ENCODE peak calls at places on chromosome 5, in ten cellular contexts. H is AG09309; Q is astrocyte; T is PC-3; N is heart left ventricle; Y is choroid plexus epithelial cell; U is Peyer's patch; S is HepG2; L is astrocyte of the cerebellum; I is CD8-positive, alpha-beta T cell. V is an unnamed sample.

GRCh38 chr5:74424162-74424868 is 216.2 kb downstream of the ENC1 start:
- DNase-seq in S (peak), N (no peak), U (no peak), H (peak), Q (peak), T (peak), Y (peak), I (no peak), L (no peak), V (no peak)

GRCh38 chr5:39755986-39756385 is 331.2 kb upstream of the DAB2 start:
- DNase-seq in S (no peak), T (peak), N (no peak), U (no peak), L (peak), Y (peak), Q (peak), I (no peak), H (peak), V (peak)

GRCh38 chr5:62178258-62178657 is 127.7 kb upstream of the KIF2A start:
- DNase-seq in Q (no peak), H (no peak), S (no peak), U (no peak), Y (no peak), L (no peak), I (no peak), T (no peak), N (no peak), V (no peak)

GRCh38 chr5:75648712-75649111 is 37.5 kb downstream of the ANKDD1B start:
- DNase-seq in I (no peak), N (no peak), T (no peak), U (no peak), H (no peak), S (peak), Q (no peak), Y (no peak), L (no peak), V (no peak)

GRCh38 chr5:55030220-55030619 is 6.2 kb downstream of the GZMK start:
- DNase-seq in L (no peak), U (no peak), Q (no peak), T (no peak), S (no peak), Y (peak), H (no peak), I (no peak), N (no peak), V (no peak)

GRCh38 chr5:179301376-179301775 is 43.9 kb downstream of the ADAMTS2 start:
- DNase-seq in L (no peak), I (no peak), H (no peak), U (no peak), T (no peak), Q (no peak), N (no peak), S (no peak), Y (no peak), V (no peak)

GRCh38 chr5:759781-760362 is 24.7 kb downstream of the ZDHHC11B start:
- DNase-seq in T (no peak), H (no peak), Y (no peak), S (no peak), L (no peak), N (peak), Q (no peak), I (no peak), U (peak), V (no peak)

GRCh38 chr5:36422957-36423356 is 121.3 kb upstream of the RANBP3L start:
- DNase-seq in S (no peak), N (no peak), Y (peak), T (peak), H (no peak), I (no peak), U (no peak), L (peak), Q (peak), V (no peak)

GRCh38 chr5:136066705-136067271 is 38.0 kb downstream of the TGFBI start:
- DNase-seq in T (no peak), S (peak), L (no peak), Y (peak), I (no peak), H (peak), U (no peak), N (peak), Q (peak), V (peak)

GRCh38 chr5:170266570-170267379 is 30.8 kb downstream of the LCP2 start:
- DNase-seq in U (peak), L (no peak), Y (no peak), Q (no peak), S (no peak), I (no peak), T (no peak), H (no peak), N (no peak), V (no peak)

GRCh38 chr5:135641329-135642178 is 62.8 kb upstream of the CXCL14 start:
- DNase-seq in U (no peak), N (no peak), S (no peak), I (no peak), Y (no peak), H (no peak), T (no peak), Q (no peak), L (no peak), V (no peak)

GRCh38 chr5:74378464-74378863 is 262.1 kb downstream of the ENC1 start:
- DNase-seq in S (no peak), I (no peak), T (no peak), Y (no peak), H (peak), L (no peak), N (no peak), Q (peak), U (no peak), V (peak)

GRCh38 chr5:116600876-116601275 is 26.3 kb upstream of the SEMA6A start:
- DNase-seq in H (no peak), I (no peak), L (peak), Y (peak), S (no peak), Q (peak), N (no peak), T (no peak), U (no peak), V (peak)

GRCh38 chr5:52661903-52662302 is 125.8 kb upstream of the ITGA1 start:
- DNase-seq in T (no peak), I (no peak), L (no peak), N (no peak), Y (peak), Q (no peak), S (no peak), U (no peak), H (no peak), V (peak)

GRCh38 chr5:143536364-143536763 is 132.9 kb upstream of the NR3C1 start:
- DNase-seq in S (peak), N (peak), U (no peak), H (peak), Y (peak), T (peak), I (no peak), Q (peak), L (peak), V (peak)

GRCh38 chr5:1642621-1643061 is 118.9 kb upstream of the LPCAT1 start:
- DNase-seq in L (no peak), I (no peak), U (no peak), H (no peak), T (no peak), S (no peak), N (no peak), Y (no peak), Q (no peak), V (no peak)

GRCh38 chr5:165201364-165202143 is 1696.1 kb downstream of the MAT2B start:
- DNase-seq in T (peak), L (peak), N (no peak), Q (peak), I (no peak), H (no peak), S (no peak), U (no peak), Y (peak), V (peak)

GRCh38 chr5:96626956-96627355 is 35.2 kb upstream of the CAST start:
- DNase-seq in I (no peak), S (peak), U (no peak), L (peak), H (peak), Y (peak), T (peak), N (no peak), Q (peak), V (peak)

GRCh38 chr5:173474881-173475287 is 141.6 kb downstream of the BOD1 start:
- DNase-seq in S (no peak), Q (peak), I (no peak), L (no peak), U (no peak), H (peak), T (peak), N (no peak), Y (peak), V (peak)

GRCh38 chr5:52786937-52787599 is 648 bp upstream of the ITGA1 start:
- DNase-seq in Q (no peak), I (peak), L (no peak), T (no peak), H (no peak), Y (peak), S (peak), N (peak), U (peak), V (peak)

GRCh38 chr5:112604741-112605390 is 132.8 kb upstream of the APC start:
- DNase-seq in H (no peak), Q (no peak), N (no peak), Y (peak), T (peak), S (peak), L (no peak), U (peak), I (no peak), V (no peak)

GRCh38 chr5:38483788-38484398 is 72.6 kb downstream of the LIFR start:
- DNase-seq in N (no peak), U (no peak), L (no peak), H (no peak), S (no peak), T (no peak), I (no peak), Q (no peak), Y (no peak), V (no peak)

GRCh38 chr5:84642795-84643194 is 258.1 kb upstream of the EDIL3 start:
- DNase-seq in S (no peak), I (no peak), L (peak), U (no peak), Y (peak), T (peak), Q (peak), H (no peak), N (no peak), V (peak)

GRCh38 chr5:145510769-145511168 is 324.4 kb downstream of the PRELID2 start:
- DNase-seq in I (no peak), Q (no peak), Y (no peak), H (no peak), S (no peak), U (no peak), L (no peak), T (no peak), N (no peak), V (no peak)

GRCh38 chr5:176535655-176536131 is 1.5 kb downstream of the RNF44 start:
- DNase-seq in H (no peak), S (peak), N (no peak), U (no peak), I (no peak), T (peak), Y (no peak), Q (no peak), L (no peak), V (peak)
- H3K4me3 ChIP-seq in H (peak), S (peak), N (peak), U (peak), I (peak), T (peak), Y (peak), Q (peak), L (peak), V (peak)

GRCh38 chr5:149426931-149427330 is 47.8 kb upstream of the IL17B start:
- DNase-seq in I (no peak), Y (peak), N (no peak), L (peak), S (no peak), T (peak), Q (peak), U (no peak), H (no peak), V (peak)

GRCh38 chr5:149425729-149426128 is 46.6 kb upstream of the IL17B start:
- DNase-seq in Y (no peak), Q (no peak), H (no peak), L (no peak), N (no peak), I (no peak), U (no peak), S (no peak), T (no peak), V (no peak)

GRCh38 chr5:149422429-149423286 is 43.6 kb upstream of the IL17B start:
- DNase-seq in S (peak), L (no peak), T (no peak), I (no peak), Y (peak), Q (peak), U (peak), N (peak), H (no peak), V (peak)

GRCh38 chr5:149423287-149424268 is 44.5 kb upstream of the IL17B start:
- DNase-seq in N (peak), I (no peak), Y (peak), S (peak), Q (peak), L (no peak), T (no peak), U (no peak), H (no peak), V (peak)

GRCh38 chr5:149424371-149425315 is 45.6 kb upstream of the IL17B start:
- DNase-seq in U (no peak), N (no peak), Q (no peak), I (no peak), H (no peak), T (no peak), S (no peak), L (no peak), Y (no peak), V (no peak)
- H3K4me3 ChIP-seq in U (no peak), N (peak), Q (peak), I (no peak), H (no peak), T (no peak), S (peak), L (no peak), Y (peak), V (no peak)

GRCh38 chr5:115136294-115136693 is 33.4 kb downstream of the TRIM36 start:
- DNase-seq in N (no peak), I (no peak), T (no peak), S (no peak), L (no peak), U (no peak), Q (no peak), H (no peak), Y (no peak), V (no peak)

GRCh38 chr5:115132465-115132864 is 37.2 kb downstream of the TRIM36 start:
- DNase-seq in H (no peak), Q (no peak), T (no peak), Y (no peak), U (no peak), S (no peak), L (no peak), N (no peak), I (no peak), V (no peak)
- H3K4me3 ChIP-seq in H (no peak), Q (no peak), T (no peak), Y (no peak), U (no peak), S (no peak), L (no peak), N (no peak), I (no peak), V (no peak)

GRCh38 chr5:73242741-73243140 is 69.7 kb downstream of the TMEM174 start:
- DNase-seq in Y (no peak), Q (no peak), I (no peak), H (no peak), U (no peak), L (no peak), S (no peak), N (no peak), T (peak), V (no peak)
- H3K4me3 ChIP-seq in Y (no peak), Q (no peak), I (no peak), H (no peak), U (no peak), L (no peak), S (no peak), N (no peak), T (no peak), V (no peak)

GRCh38 chr5:108747111-108748009 is at the start of gene FER:
- DNase-seq in I (peak), H (no peak), T (peak), Y (peak), S (peak), Q (peak), U (no peak), N (peak), L (peak), V (peak)
- H3K4me3 ChIP-seq in I (peak), H (peak), T (peak), Y (peak), S (peak), Q (peak), U (peak), N (peak), L (peak), V (peak)

GRCh38 chr5:76953551-76954382 is 922 bp downstream of the CRHBP start:
- DNase-seq in T (no peak), Q (peak), H (no peak), Y (peak), N (no peak), S (no peak), I (no peak), L (no peak), U (no peak), V (peak)

GRCh38 chr5:76947064-76947463 is 5.8 kb upstream of the CRHBP start:
- DNase-seq in I (no peak), Y (no peak), L (no peak), H (no peak), U (no peak), S (no peak), N (no peak), Q (no peak), T (no peak), V (no peak)

GRCh38 chr5:76954383-76954763 is 1.5 kb downstream of the CRHBP start:
- DNase-seq in T (no peak), Y (no peak), Q (no peak), I (no peak), N (no peak), L (no peak), S (no peak), U (no peak), H (no peak), V (no peak)

GRCh38 chr5:76956033-76956432 is 3.2 kb downstream of the CRHBP start:
- DNase-seq in Q (no peak), I (no peak), U (no peak), T (no peak), H (no peak), L (no peak), N (no peak), Y (no peak), S (no peak), V (no peak)

DNA sequence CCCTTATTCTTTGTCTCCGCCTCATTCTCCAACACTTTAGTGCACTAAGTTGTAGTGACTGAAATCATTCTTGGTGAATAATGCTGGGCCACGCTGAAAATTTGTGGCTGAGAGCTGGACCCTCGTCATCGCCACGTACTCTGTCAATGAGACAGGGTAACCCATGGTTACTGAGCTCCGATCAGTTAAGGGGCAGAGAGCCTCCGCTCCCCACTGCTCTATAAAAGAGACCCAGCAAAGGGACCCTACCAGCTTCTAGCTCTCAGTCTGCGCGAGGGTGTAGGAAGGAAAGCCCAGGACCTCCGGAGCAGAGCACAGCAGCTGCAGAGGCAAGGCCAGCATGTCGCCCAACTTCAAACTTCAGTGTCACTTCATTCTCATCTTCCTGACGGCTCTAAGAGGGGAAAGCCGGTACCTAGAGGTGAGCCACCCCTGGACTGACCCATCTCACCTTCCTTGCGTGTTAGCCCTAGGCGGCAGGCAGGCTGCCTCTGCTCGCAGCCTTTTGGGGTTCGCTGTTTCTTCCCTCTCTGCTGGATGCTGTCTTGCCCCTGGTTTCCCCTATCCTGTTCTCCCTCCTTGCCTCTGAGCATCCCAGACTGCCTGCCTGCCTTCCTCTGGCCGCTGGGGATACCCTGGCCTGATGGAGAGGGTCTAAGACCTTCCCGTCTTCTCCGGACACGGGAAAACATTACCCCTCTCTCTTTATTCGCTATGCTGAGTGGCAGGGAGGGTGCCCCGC is at the start of gene CRHBP:
- DNase-seq in Y (no peak), T (no peak), U (no peak), I (no peak), L (no peak), N (no peak), H (no peak), Q (no peak), S (no peak), V (no peak)
- H3K4me3 ChIP-seq in Y (peak), T (no peak), U (peak), I (no peak), L (peak), N (peak), H (no peak), Q (peak), S (no peak), V (peak)

DNA sequence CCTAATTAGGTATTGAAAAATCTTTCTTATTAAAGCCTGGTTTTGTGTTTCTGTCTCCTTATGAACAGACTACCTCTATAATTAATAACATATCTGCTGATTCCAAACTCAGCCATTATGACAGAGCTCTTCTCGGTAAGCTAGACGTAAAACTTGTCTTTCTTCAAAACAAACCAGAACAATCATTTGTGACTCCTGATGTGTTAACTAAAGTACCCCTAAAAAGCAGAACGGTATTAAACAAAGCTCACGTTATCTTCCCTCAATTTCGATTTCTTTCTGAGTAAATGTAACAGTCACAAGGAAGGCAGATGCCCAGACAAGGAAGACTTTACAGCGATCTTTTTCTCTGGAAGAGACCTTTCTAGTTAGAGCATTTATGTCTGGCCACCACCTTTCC is 1.8 kb downstream of the SEMA5A start:
- DNase-seq in N (no peak), I (no peak), Y (no peak), H (no peak), Q (no peak), U (no peak), T (no peak), S (no peak), L (no peak), V (no peak)
- H3K4me3 ChIP-seq in N (peak), I (no peak), Y (peak), H (peak), Q (peak), U (peak), T (peak), S (no peak), L (peak), V (peak)

GRCh38 chr5:11394933-11395332 is 509.3 kb downstream of the CTNND2 start:
- DNase-seq in I (no peak), Y (no peak), L (no peak), N (no peak), T (no peak), U (no peak), Q (no peak), H (no peak), S (no peak), V (no peak)

GRCh38 chr5:11400312-11400711 is 503.9 kb downstream of the CTNND2 start:
- DNase-seq in Y (no peak), U (no peak), N (no peak), I (no peak), T (no peak), H (no peak), Q (no peak), S (no peak), L (no peak), V (no peak)

GRCh38 chr5:11398728-11399127 is 505.5 kb downstream of the CTNND2 start:
- DNase-seq in H (no peak), Q (no peak), T (no peak), I (no peak), S (no peak), U (no peak), N (no peak), Y (no peak), L (no peak), V (no peak)

GRCh38 chr5:11396867-11397266 is 507.4 kb downstream of the CTNND2 start:
- DNase-seq in L (no peak), N (no peak), H (no peak), Y (no peak), T (no peak), Q (no peak), S (no peak), U (no peak), I (no peak), V (no peak)
- H3K4me3 ChIP-seq in L (no peak), N (no peak), H (no peak), Y (no peak), T (no peak), Q (no peak), S (no peak), U (no peak), I (no peak), V (no peak)

DNA sequence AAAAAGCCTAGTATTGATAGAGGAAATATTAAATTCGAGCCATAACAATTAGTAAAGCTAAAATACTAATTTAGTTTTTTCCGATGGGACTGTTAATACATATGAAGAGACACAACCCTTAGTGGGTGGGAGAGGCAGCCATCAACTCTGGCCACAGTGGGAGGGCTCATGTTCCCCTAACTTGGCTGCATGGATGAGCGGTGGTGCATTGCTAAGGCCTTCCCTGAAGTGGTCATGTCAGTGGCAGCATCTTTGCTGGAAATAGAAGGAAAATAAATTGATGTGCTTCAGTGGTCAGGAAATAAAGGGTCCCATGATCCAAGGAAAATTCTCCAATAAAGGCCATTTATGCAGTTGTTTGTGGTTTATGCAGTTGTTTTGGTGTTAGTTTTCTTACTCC is 33.9 kb upstream of the F2RL2 start:
- DNase-seq in N (no peak), U (no peak), H (no peak), Y (no peak), S (no peak), T (no peak), L (no peak), Q (no peak), I (no peak), V (no peak)
- H3K4me3 ChIP-seq in N (no peak), U (no peak), H (no peak), Y (no peak), S (no peak), T (no peak), L (no peak), Q (no peak), I (no peak), V (no peak)